ENCODE peak calls at places on chromosomes 6 and 20, in ten cellular contexts. V is A549; U is D341Med; J is COR-L47; E is NCI-H510A treated with DMSO at 0.1 percent for 48 hours; M is stimulated activated CD4-positive, alpha-beta T cell treated with anti-CD3 and anti-CD28 coated beads, Interleukin-1b, Interleukin-23, amount 100 ng/mL, for 1 hour; C is GM12865; K is GM04503; Y is substantia nigra; O is activated T-helper 1 cell treated with Interleukin-2 at 50 U/mL for 16 hours. T is an unnamed sample.

GRCh38 chr6:11393713-11394627 is 143.6 kb upstream of the TMEM170B start:
- DNase-seq in M (no peak), U (no peak), V (no peak), O (no peak), E (no peak), Y (no peak), C (no peak), K (no peak), J (no peak), T (no peak)

GRCh38 chr6:74368746-74369145 is 672.7 kb downstream of the CD109 start:
- DNase-seq in M (no peak), K (no peak), Y (no peak), E (no peak), J (no peak), C (no peak), O (no peak), V (no peak), U (no peak), T (no peak)

GRCh38 chr6:139014945-139015344 is 13.6 kb upstream of the ABRACL start:
- DNase-seq in J (no peak), C (no peak), U (no peak), O (no peak), V (no peak), Y (no peak), E (no peak), M (no peak), K (no peak), T (no peak)

GRCh38 chr6:34745277-34746103 is 11.8 kb upstream of the SNRPC start:
- DNase-seq in C (no peak), E (peak), V (no peak), M (no peak), U (no peak), K (no peak), Y (no peak), J (no peak), O (no peak), T (no peak)

GRCh38 chr6:148840256-148840655 is 93.4 kb downstream of the UST start:
- DNase-seq in J (no peak), E (no peak), O (no peak), K (no peak), U (no peak), V (no peak), M (no peak), C (no peak), Y (no peak), T (no peak)

GRCh38 chr20:39144757-39145156 is 182.6 kb downstream of the DHX35 start:
- DNase-seq in Y (no peak), U (no peak), V (no peak), J (no peak), O (no peak), M (no peak), K (no peak), C (no peak), E (no peak), T (no peak)

GRCh38 chr6:18595774-18596528 is 208.8 kb downstream of the RNF144B start:
- DNase-seq in M (no peak), C (peak), K (peak), J (peak), Y (peak), E (peak), V (peak), U (peak), O (no peak), T (peak)

GRCh38 chr20:63357921-63358905 is 2.9 kb downstream of the CHRNA4 start:
- DNase-seq in Y (no peak), U (no peak), J (peak), V (no peak), K (no peak), O (no peak), M (no peak), E (no peak), C (no peak), T (no peak)

GRCh38 chr20:47998736-47999135 is 213.5 kb upstream of the SULF2 start:
- DNase-seq in M (no peak), Y (no peak), J (no peak), V (no peak), E (no peak), U (no peak), K (no peak), C (no peak), O (no peak), T (no peak)